ENCODE peak calls at places on chromosome 22, in ten cellular contexts. V is Calu3, S is SK-MEL-5, W is endothelial cell of umbilical vein, K is pancreas, T is fibroblast of lung, Q is colonic mucosa, Y is CMK, L is AG20443, B is thoracic aorta. Z is an unnamed sample.
A peak's percentile ranks its signal among the peaks of the same experiment; 100 is the strongest.

GRCh38 chr22:41782316-41782715 is 18.2 kb upstream of the CCDC134 start:
- DNase-seq in L (no peak), V (no peak), W (no peak), K (no peak), S (no peak), Q (no peak), T (no peak), Y (no peak), B (no peak), Z (no peak)

GRCh38 chr22:37824674-37825641 is 1.8 kb downstream of the GALR3 start:
- DNase-seq in W (no peak), L (peak; percentile 47), T (no peak), Q (no peak), K (no peak), Y (peak; percentile 32), B (no peak), S (no peak), V (no peak), Z (no peak)

GRCh38 chr22:38718414-38718813 is 12.7 kb downstream of the GTPBP1 start:
- DNase-seq in L (peak; percentile 93), S (peak; percentile 88), T (peak; percentile 78), Y (no peak), W (peak; percentile 88), K (peak; percentile 81), Q (peak; percentile 84), V (peak; percentile 77), B (peak; percentile 51), Z (no peak)

GRCh38 chr22:29517215-29517908 is 36.2 kb downstream of the THOC5 start:
- DNase-seq in Y (no peak), B (no peak), W (no peak), Q (no peak), V (no peak), T (no peak), L (no peak), S (peak; percentile 74), K (peak; percentile 13), Z (no peak)

GRCh38 chr22:39997939-39998726 is 3.4 kb downstream of the FAM83F start:
- DNase-seq in T (no peak), K (peak; percentile 77), S (peak; percentile 34), W (peak; percentile 48), Y (no peak), B (no peak), Q (peak; percentile 88), V (peak; percentile 82), L (no peak), Z (no peak)

GRCh38 chr22:17770180-17771077 is 3.8 kb downstream of the BID start:
- DNase-seq in S (no peak), Y (no peak), L (no peak), W (no peak), T (no peak), Q (no peak), V (no peak), B (no peak), K (no peak), Z (no peak)

GRCh38 chr22:45227645-45228400 is 12.9 kb downstream of the KIAA0930 start:
- DNase-seq in K (no peak), S (no peak), Q (no peak), B (no peak), Y (no peak), W (no peak), L (no peak), V (no peak), T (no peak), Z (no peak)

GRCh38 chr22:33684059-33684458 is 236.2 kb downstream of the LARGE1 start:
- DNase-seq in Q (no peak), B (no peak), W (no peak), S (no peak), V (no peak), Y (no peak), K (no peak), T (no peak), L (no peak), Z (no peak)

GRCh38 chr22:46735747-46736608 is 2.1 kb downstream of the CERK start:
- DNase-seq in Y (no peak), T (no peak), B (no peak), L (no peak), Q (no peak), W (peak; percentile 77), K (no peak), V (no peak), S (no peak), Z (no peak)

GRCh38 chr22:46046299-46046685 is 69.3 kb upstream of the WNT7B start:
- DNase-seq in V (no peak), K (no peak), L (no peak), S (no peak), B (no peak), T (no peak), Y (no peak), Q (no peak), W (no peak), Z (no peak)

GRCh38 chr22:38756631-38757463 is 1.0 kb upstream of the SUN2 start:
- DNase-seq in T (no peak), S (no peak), L (no peak), K (no peak), Q (peak; percentile 39), B (no peak), Y (no peak), W (peak; percentile 10), V (no peak), Z (no peak)

GRCh38 chr22:30021881-30022619 is 58.2 kb upstream of the HORMAD2 start:
- DNase-seq in B (no peak), S (no peak), Y (no peak), Q (no peak), W (no peak), L (no peak), K (no peak), V (no peak), T (no peak), Z (no peak)

Z was measured in Jurkat, Clone E6-1.